ENCODE peak calls at places on chromosomes 6 and 20, in ten cellular contexts. U is HepG2, A is left ventricle myocardium inferior, I is BE2C, S is gastrocnemius medialis, C is right lobe of liver, E is thoracic aorta, Z is fibroblast of lung, B is H1, P is suprapubic skin. M is an unnamed sample. For H3K9me3, the result is how much of the 10 kb centered on the place peaks cover.

GRCh38 chr6:5367510-5367909 is 106.2 kb downstream of the FARS2 start:
- DNase-seq in U (no peak), A (no peak), I (no peak), S (no peak), C (no peak), E (no peak), Z (no peak), B (no peak), P (no peak), M (no peak)

GRCh38 chr20:1328680-1329330 is at the start of gene SDCBP2:
- DNase-seq in U (no peak), A (no peak), I (no peak), S (no peak), C (peak), E (no peak), Z (no peak), B (no peak), P (peak), M (no peak)

GRCh38 chr20:53176133-53176532 is 204.0 kb downstream of the TSHZ2 start:
- DNase-seq in U (no peak), A (no peak), I (no peak), S (no peak), C (no peak), E (no peak), Z (no peak), B (no peak), P (no peak), M (no peak)

GRCh38 chr6:162572240-162572639 is 155.3 kb downstream of the PRKN start:
- DNase-seq in U (no peak), A (no peak), I (no peak), S (no peak), C (no peak), E (no peak), Z (no peak), B (no peak), P (no peak), M (no peak)

GRCh38 chr20:13284830-13285229 is 63.8 kb downstream of the ISM1 start:
- DNase-seq in U (no peak), A (no peak), I (no peak), S (no peak), C (no peak), E (no peak), Z (no peak), B (no peak), P (no peak), M (no peak)

GRCh38 chr20:17910828-17911294 is 57.7 kb downstream of the SNX5 start:
- DNase-seq in U (no peak), A (peak), I (no peak), S (no peak), C (peak), E (no peak), Z (peak), B (no peak), P (no peak), M (peak)

GRCh38 chr20:44644384-44645131 is 6.9 kb downstream of the ADA start:
- DNase-seq in U (no peak), A (no peak), I (no peak), S (no peak), C (no peak), E (no peak), Z (no peak), B (no peak), P (no peak), M (no peak)

GRCh38 chr6:33288942-33289783 is at the start of the genes PFDN6 and WDR46:
- DNase-seq in U (peak), A (peak), I (peak), S (peak), C (peak), E (peak), Z (peak), B (no peak), P (peak), M (peak)

GRCh38 chr6:99614430-99615161 is 8.0 kb downstream of the PRDM13 start:
- DNase-seq in U (no peak), A (no peak), I (no peak), S (no peak), C (no peak), E (no peak), Z (no peak), B (no peak), P (no peak), M (no peak)

GRCh38 chr6:125285936-125286335 is 15.8 kb downstream of the HDDC2 start:
- DNase-seq in U (no peak), A (no peak), I (no peak), S (no peak), C (no peak), E (no peak), Z (no peak), B (no peak), P (no peak), M (no peak)
- H3K9me3 ChIP-seq in U (under half), A (under half), I (under half), S (under half), C (under half), E (under half), Z (under half), B (under half), P (under half), M (under half)

GRCh38 chr6:24991748-24992467 is 56.1 kb upstream of the RIPOR2 start:
- DNase-seq in U (peak), A (no peak), I (peak), S (no peak), C (no peak), E (no peak), Z (peak), B (no peak), P (no peak), M (no peak)
- TF ChIP-seq CTCF in U (peak), A (peak), I (peak), S (peak), C (peak), E (peak), Z (peak), B (peak), P (peak), M (peak)

DNA sequence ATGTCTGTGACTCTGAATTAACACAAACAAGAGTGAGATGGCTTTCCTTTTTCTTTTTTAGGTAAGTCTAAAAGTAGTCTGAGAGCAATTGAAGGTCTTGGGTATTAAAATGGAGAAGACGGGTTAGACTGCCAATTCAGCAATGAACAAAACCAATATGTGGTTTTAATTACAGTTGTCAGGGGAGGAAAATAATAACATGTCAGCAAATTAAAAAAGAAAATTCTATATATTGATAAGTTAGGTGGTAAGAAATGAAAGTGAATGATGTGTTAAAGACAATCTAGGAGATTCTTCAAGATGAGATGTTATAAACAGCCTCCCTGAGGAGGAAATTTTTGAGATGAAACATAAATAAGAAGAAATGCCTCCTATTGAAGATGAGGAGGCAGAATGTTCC is 150.6 kb upstream of the HSF2 start:
- DNase-seq in U (no peak), A (no peak), I (no peak), S (no peak), C (no peak), E (no peak), Z (no peak), B (no peak), P (no peak), M (no peak)
- H3K9me3 ChIP-seq in U (under half), A (under half), I (under half), S (under half), C (under half), E (under half), Z (under half), B (under half), P (under half), M (under half)

GRCh38 chr20:23163562-23163961 is 77.4 kb upstream of the CD93 start:
- DNase-seq in U (no peak), A (peak), I (no peak), S (no peak), C (no peak), E (no peak), Z (no peak), B (no peak), P (no peak), M (no peak)

GRCh38 chr20:23165964-23166363 is 79.8 kb upstream of the CD93 start:
- DNase-seq in U (no peak), A (no peak), I (no peak), S (no peak), C (peak), E (no peak), Z (no peak), B (no peak), P (no peak), M (no peak)

GRCh38 chr20:23164176-23164601 is 78.1 kb upstream of the CD93 start:
- DNase-seq in U (peak), A (no peak), I (no peak), S (no peak), C (no peak), E (no peak), Z (no peak), B (no peak), P (no peak), M (no peak)

GRCh38 chr20:23166563-23166962 is 80.4 kb upstream of the CD93 start:
- DNase-seq in U (no peak), A (no peak), I (no peak), S (no peak), C (peak), E (no peak), Z (no peak), B (no peak), P (no peak), M (no peak)

GRCh38 chr20:23165307-23165750 is 79.2 kb upstream of the CD93 start:
- DNase-seq in U (no peak), A (no peak), I (no peak), S (no peak), C (peak), E (no peak), Z (no peak), B (no peak), P (no peak), M (no peak)
- TF ChIP-seq CTCF in U (peak), A (no peak), I (no peak), S (no peak), C (no peak), E (no peak), Z (no peak), B (peak), P (no peak), M (no peak)

GRCh38 chr20:56043227-56043626 is 37.9 kb upstream of the CBLN4 start:
- DNase-seq in U (no peak), A (no peak), I (no peak), S (no peak), C (no peak), E (no peak), Z (no peak), B (no peak), P (no peak), M (no peak)
- H3K9me3 ChIP-seq in U (half or more), A (under half), I (under half), S (under half), C (under half), E (under half), Z (under half), B (half or more), P (under half), M (under half)